ENCODE peak calls at places on chromosome 22, in ten cellular contexts. One of them, this sample, is unnamed.

GRCh38 chr22:43777204-43777671 is 34.9 kb downstream of the EFCAB6 start:
- DNase-seq in heart left ventricle: no peak
- DNase-seq in stomach: no peak
- DNase-seq in A549: no peak
- DNase-seq in fibroblast of lung: peak; percentile 47
- DNase-seq in WTC11: no peak
- DNase-seq in testis: no peak
- DNase-seq in H9: no peak
- DNase-seq in body of pancreas: no peak
- DNase-seq in AG04449: peak; percentile 38
- DNase-seq in this sample: peak; percentile 24

GRCh38 chr22:39681038-39681861 is 110.7 kb downstream of the CACNA1I start:
- DNase-seq in heart left ventricle: no peak
- DNase-seq in fibroblast of lung: no peak
- DNase-seq in H9: no peak
- DNase-seq in A549: no peak
- DNase-seq in AG04449: no peak
- DNase-seq in WTC11: no peak
- DNase-seq in stomach: no peak
- DNase-seq in body of pancreas: no peak
- DNase-seq in testis: no peak
- DNase-seq in this sample: no peak

GRCh38 chr22:35769974-35770373 is 52.3 kb downstream of the APOL5 start:
- DNase-seq in AG04449: no peak
- DNase-seq in testis: no peak
- DNase-seq in A549: no peak
- DNase-seq in fibroblast of lung: no peak
- DNase-seq in body of pancreas: no peak
- DNase-seq in H9: no peak
- DNase-seq in heart left ventricle: no peak
- DNase-seq in WTC11: no peak
- DNase-seq in stomach: no peak
- DNase-seq in this sample: no peak

GRCh38 chr22:21815357-21815756 is 52.1 kb downstream of the MAPK1 start:
- DNase-seq in WTC11: no peak
- DNase-seq in stomach: no peak
- DNase-seq in heart left ventricle: no peak
- DNase-seq in testis: no peak
- DNase-seq in fibroblast of lung: no peak
- DNase-seq in AG04449: no peak
- DNase-seq in body of pancreas: no peak
- DNase-seq in H9: no peak
- DNase-seq in A549: no peak
- DNase-seq in this sample: no peak

GRCh38 chr22:22060200-22061084 is 77.9 kb upstream of the TOP3B start:
- DNase-seq in stomach: no peak
- DNase-seq in body of pancreas: no peak
- DNase-seq in H9: peak; percentile 86
- DNase-seq in fibroblast of lung: peak; percentile 21
- DNase-seq in A549: peak; percentile 40
- DNase-seq in AG04449: no peak
- DNase-seq in WTC11: peak; percentile 93
- DNase-seq in heart left ventricle: peak; percentile 40
- DNase-seq in testis: peak; percentile 83
- DNase-seq in this sample: peak; percentile 88

GRCh38 chr22:18050065-18050464 is 25.7 kb upstream of the MICAL3 start:
- DNase-seq in WTC11: no peak
- DNase-seq in fibroblast of lung: no peak
- DNase-seq in H9: no peak
- DNase-seq in testis: no peak
- DNase-seq in heart left ventricle: no peak
- DNase-seq in A549: no peak
- DNase-seq in AG04449: no peak
- DNase-seq in body of pancreas: no peak
- DNase-seq in stomach: no peak
- DNase-seq in this sample: no peak

GRCh38 chr22:43391306-43391705 is 20.5 kb upstream of the MPPED1 start:
- DNase-seq in A549: no peak
- DNase-seq in H9: no peak
- DNase-seq in heart left ventricle: no peak
- DNase-seq in AG04449: no peak
- DNase-seq in body of pancreas: no peak
- DNase-seq in testis: no peak
- DNase-seq in stomach: no peak
- DNase-seq in fibroblast of lung: no peak
- DNase-seq in WTC11: no peak
- DNase-seq in this sample: no peak

GRCh38 chr22:49193901-49194465 is 633.7 kb downstream of the BRD1 start:
- DNase-seq in testis: no peak
- DNase-seq in A549: no peak
- DNase-seq in WTC11: no peak
- DNase-seq in body of pancreas: no peak
- DNase-seq in H9: no peak
- DNase-seq in AG04449: no peak
- DNase-seq in heart left ventricle: no peak
- DNase-seq in stomach: no peak
- DNase-seq in fibroblast of lung: no peak
- DNase-seq in this sample: no peak

GRCh38 chr22:39174498-39175120 is 22.1 kb upstream of the CBX7 start:
- DNase-seq in WTC11: peak; percentile 99
- DNase-seq in fibroblast of lung: peak; percentile 87
- DNase-seq in H9: peak; percentile 99
- DNase-seq in heart left ventricle: peak; percentile 83
- DNase-seq in AG04449: peak; percentile 26
- DNase-seq in body of pancreas: peak; percentile 85
- DNase-seq in testis: peak; percentile 75
- DNase-seq in A549: no peak
- DNase-seq in stomach: peak; percentile 59
- DNase-seq in this sample: peak; percentile 80

GRCh38 chr22:46848227-46848626 is 85.8 kb downstream of the TBC1D22A start:
- DNase-seq in H9: no peak
- DNase-seq in testis: no peak
- DNase-seq in A549: no peak
- DNase-seq in WTC11: no peak
- DNase-seq in AG04449: no peak
- DNase-seq in body of pancreas: no peak
- DNase-seq in stomach: no peak
- DNase-seq in heart left ventricle: no peak
- DNase-seq in fibroblast of lung: peak; percentile 15
- DNase-seq in this sample: no peak

GRCh38 chr22:45478108-45478771 is 24.4 kb upstream of the FBLN1 start:
- DNase-seq in AG04449: peak; percentile 93
- DNase-seq in stomach: no peak
- DNase-seq in fibroblast of lung: peak; percentile 97
- DNase-seq in A549: peak; percentile 55
- DNase-seq in body of pancreas: no peak
- DNase-seq in heart left ventricle: no peak
- DNase-seq in testis: peak; percentile 35
- DNase-seq in WTC11: no peak
- DNase-seq in H9: no peak
- DNase-seq in this sample: no peak

DNA sequence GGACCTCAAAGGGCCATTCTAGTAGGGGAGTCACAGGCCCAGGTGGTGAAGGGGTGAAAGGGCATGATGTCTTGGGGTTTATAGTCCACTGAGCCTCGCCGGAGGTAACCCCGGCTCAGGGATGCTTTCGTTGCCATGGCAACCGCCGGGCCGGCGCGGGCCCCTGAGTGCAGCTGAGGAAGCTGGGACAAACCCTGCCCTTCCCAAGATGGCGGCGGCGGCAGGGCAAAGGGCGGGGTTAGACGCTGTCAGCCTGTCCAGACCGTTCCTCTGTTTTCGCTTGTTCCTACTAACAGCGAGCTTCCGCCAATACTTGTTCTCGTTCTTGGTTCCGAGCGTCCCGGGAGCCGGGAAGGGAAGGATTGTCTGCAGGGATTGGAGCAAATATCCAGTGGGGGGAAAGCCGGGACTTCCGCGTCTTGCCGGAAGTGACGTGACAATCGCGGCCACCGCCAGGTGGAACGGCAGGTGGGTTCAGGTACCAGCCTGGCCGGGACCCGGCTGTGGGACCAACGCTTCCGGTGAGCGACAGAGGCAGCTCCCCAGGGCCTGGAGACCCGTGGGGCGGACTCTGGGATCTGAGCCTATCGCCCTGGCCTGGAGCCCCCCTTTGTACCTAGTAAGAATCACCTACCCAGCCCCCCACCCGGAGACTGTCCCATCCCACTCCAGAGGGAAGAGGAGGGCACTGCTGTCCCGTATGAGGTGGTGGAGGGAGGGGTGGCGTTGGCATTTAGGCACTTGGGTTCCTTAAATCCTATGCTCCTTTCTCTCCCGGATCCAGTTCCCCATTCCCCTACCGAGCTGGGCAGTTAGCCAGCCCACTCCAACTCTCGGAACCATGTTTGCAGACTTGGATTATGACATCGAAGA is at the start of gene PICK1:
- DNase-seq in stomach: peak; percentile 90
- DNase-seq in H9: peak; percentile 94
- DNase-seq in body of pancreas: peak; percentile 92
- DNase-seq in A549: peak; percentile 88
- DNase-seq in AG04449: peak; percentile 52
- DNase-seq in fibroblast of lung: peak; percentile 92
- DNase-seq in heart left ventricle: peak; percentile 89
- DNase-seq in testis: peak; percentile 95
- DNase-seq in WTC11: peak; percentile 95
- DNase-seq in this sample: peak; percentile 92
- TF ChIP-seq CTCF in stomach: no peak
- TF ChIP-seq CTCF in H9: peak; percentile 11
- TF ChIP-seq CTCF in body of pancreas: peak; percentile 34
- TF ChIP-seq CTCF in A549: no peak
- TF ChIP-seq CTCF in AG04449: no peak
- TF ChIP-seq CTCF in fibroblast of lung: no peak
- TF ChIP-seq CTCF in heart left ventricle: no peak
- TF ChIP-seq CTCF in testis: peak; percentile 16
- TF ChIP-seq CTCF in WTC11: no peak
- TF ChIP-seq CTCF in this sample: peak; percentile 24

DNA sequence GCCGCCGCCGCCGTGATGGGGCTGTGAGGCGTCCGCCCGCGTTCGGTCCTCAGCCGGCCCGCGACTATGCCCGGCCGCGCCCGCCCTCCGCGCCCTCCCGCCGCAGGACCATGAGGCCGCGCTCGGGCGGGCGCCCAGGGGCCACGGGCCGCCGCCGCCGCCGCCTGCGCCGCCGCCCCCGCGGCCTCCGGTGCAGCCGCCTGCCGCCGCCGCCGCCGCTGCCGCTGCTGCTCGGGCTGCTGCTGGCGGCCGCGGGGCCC is 215 bp downstream of the ZNRF3 start:
- DNase-seq in H9: no peak
- DNase-seq in A549: no peak
- DNase-seq in heart left ventricle: no peak
- DNase-seq in AG04449: no peak
- DNase-seq in body of pancreas: no peak
- DNase-seq in stomach: no peak
- DNase-seq in testis: no peak
- DNase-seq in WTC11: no peak
- DNase-seq in fibroblast of lung: no peak
- DNase-seq in this sample: no peak
- TF ChIP-seq CTCF in H9: no peak
- TF ChIP-seq CTCF in A549: no peak
- TF ChIP-seq CTCF in heart left ventricle: no peak
- TF ChIP-seq CTCF in AG04449: no peak
- TF ChIP-seq CTCF in body of pancreas: no peak
- TF ChIP-seq CTCF in stomach: no peak
- TF ChIP-seq CTCF in testis: no peak
- TF ChIP-seq CTCF in WTC11: no peak
- TF ChIP-seq CTCF in fibroblast of lung: no peak
- TF ChIP-seq CTCF in this sample: no peak

DNA sequence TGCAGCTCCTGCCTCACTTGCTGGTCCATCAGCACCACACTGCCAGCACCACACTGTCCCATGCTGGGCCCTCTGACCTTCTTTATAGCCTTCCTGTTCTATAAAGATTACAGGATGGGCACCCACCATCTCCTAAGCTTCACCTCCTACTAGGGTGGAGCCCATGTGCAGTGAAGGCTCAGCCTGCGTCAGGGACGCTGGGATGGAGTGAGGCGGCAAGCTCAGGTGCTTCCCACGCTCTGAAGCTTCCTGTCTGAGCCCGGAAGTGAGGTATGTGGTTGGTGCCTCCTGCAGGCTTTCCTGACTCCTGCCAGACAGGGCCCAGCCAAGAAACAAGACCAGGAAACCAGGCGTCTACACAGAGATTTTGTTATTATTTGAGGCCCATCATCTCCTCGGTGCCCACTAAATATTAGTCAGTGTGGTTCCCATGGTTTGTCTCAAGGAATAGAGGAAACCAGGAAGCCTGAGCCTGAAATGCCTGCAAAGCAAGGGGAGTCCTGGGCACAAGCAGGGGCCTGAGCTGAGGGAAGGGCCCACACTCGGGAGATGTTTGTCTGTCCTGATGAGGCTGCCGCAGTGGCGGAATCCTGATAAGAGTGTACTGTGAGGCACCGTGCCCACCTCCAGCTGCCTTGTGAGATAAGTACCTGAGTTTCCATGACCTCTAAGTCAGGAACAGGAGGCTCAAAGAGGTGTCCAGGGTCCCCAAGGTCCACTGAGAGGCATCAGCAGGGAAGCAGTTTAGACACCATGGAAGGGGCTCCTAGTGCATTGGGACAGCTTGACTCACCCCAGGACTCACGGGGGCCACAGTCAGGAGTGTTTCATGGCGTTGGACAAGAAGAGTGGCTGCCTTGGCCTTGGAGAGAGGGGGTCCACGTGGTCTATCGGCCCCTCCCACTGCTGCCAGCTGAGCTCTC is 22.0 kb downstream of the RSPH14 start:
- DNase-seq in A549: no peak
- DNase-seq in testis: no peak
- DNase-seq in fibroblast of lung: no peak
- DNase-seq in heart left ventricle: no peak
- DNase-seq in WTC11: no peak
- DNase-seq in AG04449: no peak
- DNase-seq in body of pancreas: no peak
- DNase-seq in stomach: no peak
- DNase-seq in H9: no peak
- DNase-seq in this sample: no peak
- TF ChIP-seq CTCF in A549: no peak
- TF ChIP-seq CTCF in testis: no peak
- TF ChIP-seq CTCF in fibroblast of lung: no peak
- TF ChIP-seq CTCF in heart left ventricle: no peak
- TF ChIP-seq CTCF in WTC11: no peak
- TF ChIP-seq CTCF in AG04449: no peak
- TF ChIP-seq CTCF in body of pancreas: no peak
- TF ChIP-seq CTCF in stomach: no peak
- TF ChIP-seq CTCF in H9: no peak
- TF ChIP-seq CTCF in this sample: no peak

DNA sequence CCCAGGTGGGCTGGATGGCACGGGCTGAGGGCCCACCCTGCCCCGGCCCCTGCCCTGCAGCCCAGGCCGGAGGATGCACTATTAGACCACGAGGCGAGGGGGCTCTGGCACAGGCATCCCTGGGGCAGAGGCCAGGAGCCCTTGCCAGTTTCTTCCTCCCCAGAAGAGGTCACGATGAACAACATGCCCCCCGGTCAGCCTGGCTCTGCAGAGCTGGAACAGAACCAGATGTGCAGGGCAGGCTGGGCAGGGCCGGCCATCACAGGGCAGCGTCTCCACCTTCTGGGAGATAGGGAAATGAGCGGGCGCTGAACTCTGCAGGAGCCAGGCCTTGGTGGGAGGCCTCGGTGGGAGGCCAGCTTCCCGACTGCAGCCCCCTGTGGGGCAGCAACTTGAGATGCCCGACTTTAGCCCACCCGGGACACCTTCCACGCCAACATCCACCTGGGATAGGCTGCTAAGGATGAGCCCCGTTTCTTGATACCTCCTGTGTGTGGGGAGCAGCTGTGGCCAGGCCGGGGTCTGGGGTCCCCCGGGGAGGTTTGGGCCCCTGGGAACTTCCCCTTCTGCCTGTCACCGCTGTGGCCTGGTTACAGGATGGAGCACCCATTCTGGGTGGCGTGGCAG is 21.8 kb upstream of the GNB1L start:
- DNase-seq in WTC11: peak; percentile 8
- DNase-seq in body of pancreas: peak; percentile 11
- DNase-seq in A549: no peak
- DNase-seq in stomach: no peak
- DNase-seq in H9: no peak
- DNase-seq in heart left ventricle: peak; percentile 11
- DNase-seq in fibroblast of lung: no peak
- DNase-seq in testis: no peak
- DNase-seq in AG04449: no peak
- DNase-seq in this sample: peak; percentile 11
- TF ChIP-seq CTCF in WTC11: no peak
- TF ChIP-seq CTCF in body of pancreas: no peak
- TF ChIP-seq CTCF in A549: no peak
- TF ChIP-seq CTCF in stomach: no peak
- TF ChIP-seq CTCF in H9: no peak
- TF ChIP-seq CTCF in heart left ventricle: no peak
- TF ChIP-seq CTCF in fibroblast of lung: no peak
- TF ChIP-seq CTCF in testis: no peak
- TF ChIP-seq CTCF in AG04449: no peak
- TF ChIP-seq CTCF in this sample: no peak